ENCODE peak calls at places on chromosome 7, in nine cellular contexts. P is spleen, Z is AG04450, V is left ventricle myocardium inferior, O is uterus, U is pancreas, E is brain microvascular endothelial cell, T is bronchial epithelial cell, W is thoracic aorta. K is an unnamed sample. For H3K27me3, the result is how much of the 10 kb centered on the place peaks cover.

GRCh38 chr7:112938895-112939588 is 147.6 kb downstream of the GPR85 start:
- DNase-seq in T (no peak), E (peak), U (peak), W (no peak), V (peak), Z (no peak), O (peak), P (peak), K (no peak)

GRCh38 chr7:151250181-151251095 is 1.9 kb upstream of the SMARCD3 start:
- DNase-seq in T (no peak), O (no peak), E (no peak), P (no peak), W (no peak), U (no peak), Z (no peak), V (no peak), K (no peak)

GRCh38 chr7:94395141-94396041 is 696 bp downstream of the COL1A2 start:
- DNase-seq in Z (peak), P (no peak), V (no peak), E (peak), W (no peak), O (peak), T (peak), U (peak), K (peak)

GRCh38 chr7:130903358-130903974 is 169.5 kb upstream of the KLF14 start:
- DNase-seq in T (peak), V (no peak), W (no peak), E (peak), O (no peak), U (no peak), P (no peak), Z (peak), K (no peak)

GRCh38 chr7:108660465-108660864 is 90.8 kb downstream of the DNAJB9 start:
- DNase-seq in P (no peak), E (peak), Z (no peak), V (no peak), T (no peak), O (no peak), U (no peak), W (no peak), K (no peak)

GRCh38 chr7:36303202-36304098 is 86.2 kb upstream of the ANLN start:
- DNase-seq in V (peak), W (peak), U (peak), P (no peak), E (peak), O (peak), T (peak), Z (peak), K (no peak)

GRCh38 chr7:55013851-55014250 is 5.0 kb upstream of the EGFR start:
- DNase-seq in O (no peak), P (no peak), V (no peak), T (peak), W (no peak), Z (no peak), E (no peak), U (no peak), K (no peak)

GRCh38 chr7:27840314-27840713 is 100.4 kb downstream of the TAX1BP1 start:
- DNase-seq in V (no peak), U (no peak), E (no peak), T (no peak), P (no peak), Z (no peak), O (no peak), W (no peak), K (no peak)

GRCh38 chr7:42104694-42105093 is 132.3 kb downstream of the GLI3 start:
- DNase-seq in U (no peak), P (no peak), T (no peak), W (no peak), V (no peak), O (no peak), Z (no peak), E (no peak), K (no peak)

GRCh38 chr7:81331061-81332018 is 412.5 kb upstream of the SEMA3C start:
- DNase-seq in E (peak), U (no peak), W (no peak), Z (no peak), P (no peak), V (no peak), O (no peak), T (no peak), K (no peak)

GRCh38 chr7:37920305-37920618 is 178 bp upstream of the EPDR1 start:
- DNase-seq in V (no peak), W (no peak), E (no peak), U (no peak), T (peak), P (no peak), Z (no peak), O (no peak), K (no peak)

GRCh38 chr7:37923996-37924395 is 3.6 kb downstream of the EPDR1 start:
- DNase-seq in P (no peak), V (no peak), O (no peak), E (no peak), Z (no peak), T (no peak), U (no peak), W (no peak), K (no peak)

GRCh38 chr7:37920619-37921339 is at the start of gene EPDR1:
- DNase-seq in V (peak), W (no peak), O (peak), Z (no peak), T (no peak), P (peak), U (peak), E (peak), K (no peak)

GRCh38 chr7:37921876-37922275 is 1.4 kb downstream of the EPDR1 start:
- DNase-seq in U (no peak), T (no peak), E (no peak), Z (no peak), P (no peak), O (no peak), V (no peak), W (no peak), K (no peak)

GRCh38 chr7:37921340-37921805 is 933 bp downstream of the EPDR1 start:
- DNase-seq in T (no peak), V (peak), O (peak), U (no peak), W (no peak), Z (no peak), E (peak), P (no peak), K (no peak)
- TF ChIP-seq CTCF in T (no peak), V (no peak), O (peak), U (no peak), W (no peak), Z (no peak), E (peak), P (no peak), K (peak)

DNA sequence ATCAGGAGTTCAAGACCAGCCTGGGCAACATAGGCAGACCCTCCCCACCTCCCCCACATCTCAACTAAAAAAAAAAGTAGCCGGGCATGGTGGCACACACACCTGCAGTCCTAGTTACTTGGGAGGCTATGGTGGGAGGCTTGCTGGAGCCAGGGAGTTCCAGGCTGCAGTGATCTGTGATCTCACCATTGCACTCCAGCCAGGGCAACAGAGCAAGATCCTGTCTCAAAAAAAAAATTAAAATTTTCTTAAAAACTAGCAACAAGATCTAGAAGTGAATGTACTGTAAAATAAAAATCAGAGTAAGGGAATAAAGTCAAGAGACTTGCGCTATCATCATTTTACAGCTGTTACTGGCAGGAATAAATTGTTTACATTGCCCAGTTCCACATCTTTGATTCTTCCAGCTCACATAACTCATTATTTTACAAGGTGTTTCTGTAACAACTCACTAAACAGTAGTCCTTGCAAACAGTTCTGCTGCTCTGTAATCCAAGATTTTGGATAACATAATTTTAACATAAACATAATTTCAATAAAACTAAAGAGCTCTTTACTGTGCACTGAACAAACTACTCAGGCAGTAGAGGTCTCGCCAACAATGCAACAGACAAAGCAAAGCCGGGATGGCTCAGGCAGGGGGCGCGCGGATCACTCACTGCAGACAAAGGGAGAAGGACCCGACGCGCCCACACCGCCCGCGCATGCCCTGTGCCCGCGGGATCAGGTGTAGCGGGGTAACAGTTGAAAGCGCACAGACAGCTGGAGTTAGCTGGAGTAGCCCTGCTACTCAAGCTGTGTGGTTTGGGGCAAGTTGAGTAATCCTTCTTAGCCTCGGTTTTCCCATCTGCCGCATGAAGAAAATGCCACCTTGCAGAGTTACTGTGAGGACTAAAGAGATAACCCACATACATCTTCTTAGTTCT is 73.3 kb upstream of the NFE2L3 start:
- DNase-seq in T (peak), W (no peak), P (peak), V (peak), O (peak), U (peak), E (peak), Z (no peak), K (peak)
- H3K4me3 ChIP-seq in T (no peak), W (no peak), P (no peak), V (no peak), O (no peak), U (no peak), E (no peak), Z (no peak), K (no peak)

GRCh38 chr7:155529346-155529745 is 17.0 kb downstream of the CNPY1 start:
- DNase-seq in W (no peak), P (no peak), Z (no peak), T (no peak), V (no peak), O (no peak), E (no peak), U (no peak), K (no peak)

GRCh38 chr7:155527664-155528063 is 18.7 kb downstream of the CNPY1 start:
- DNase-seq in U (no peak), W (no peak), Z (no peak), E (no peak), O (no peak), T (no peak), V (no peak), P (no peak), K (no peak)

GRCh38 chr7:155523168-155523675 is 23.1 kb downstream of the CNPY1 start:
- DNase-seq in P (no peak), E (no peak), U (no peak), W (no peak), T (no peak), V (no peak), Z (no peak), O (no peak), K (no peak)

GRCh38 chr7:155524018-155524556 is 22.3 kb downstream of the CNPY1 start:
- DNase-seq in P (no peak), W (no peak), V (no peak), T (no peak), U (no peak), Z (no peak), O (no peak), E (no peak), K (no peak)

GRCh38 chr7:155526225-155526624 is 20.1 kb downstream of the CNPY1 start:
- DNase-seq in U (no peak), E (no peak), V (no peak), W (no peak), O (no peak), P (no peak), Z (no peak), T (no peak), K (no peak)
- H3K27me3 ChIP-seq in U (under half), E (under half), V (half or more), W (under half), O (under half), P (under half), Z (under half), T (under half), K (under half)

GRCh38 chr7:6558837-6559236 is 7.6 kb upstream of the GRID2IP start:
- DNase-seq in W (no peak), E (peak), U (no peak), Z (no peak), V (no peak), P (no peak), T (peak), O (no peak), K (no peak)
- TF ChIP-seq CTCF in W (no peak), E (peak), U (no peak), Z (peak), V (peak), P (peak), T (peak), O (no peak), K (peak)

DNA sequence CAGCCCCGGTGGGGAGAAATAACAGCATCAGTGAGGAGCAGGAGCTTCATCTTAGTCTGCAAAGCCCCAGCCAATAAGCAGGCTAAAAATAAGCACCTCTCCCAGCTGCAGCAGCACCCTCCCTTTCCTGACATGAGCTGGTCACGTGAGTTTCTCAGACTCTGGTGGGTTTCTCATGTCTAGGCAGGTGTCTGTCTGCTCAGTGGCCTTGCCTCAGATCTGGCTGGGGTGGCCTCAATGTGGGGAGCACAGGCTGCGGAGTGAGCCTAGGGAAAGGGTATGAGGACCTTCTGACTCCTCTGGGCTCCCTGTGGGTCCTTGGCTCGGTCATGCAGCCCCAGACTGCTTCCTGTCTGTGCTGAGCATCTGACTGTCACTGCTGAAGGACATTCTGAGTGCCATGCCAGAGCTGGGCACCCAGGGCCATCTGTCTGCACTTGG is 81.6 kb upstream of the LRRC4 start:
- DNase-seq in P (peak), E (no peak), V (no peak), U (no peak), T (no peak), O (no peak), W (no peak), Z (no peak), K (no peak)
- H3K4me3 ChIP-seq in P (no peak), E (no peak), V (no peak), U (no peak), T (no peak), O (no peak), W (no peak), Z (no peak), K (no peak)

GRCh38 chr7:106284516-106285050 is at the start of gene NAMPT:
- DNase-seq in P (no peak), V (peak), W (peak), T (no peak), O (peak), U (peak), E (no peak), Z (no peak), K (no peak)
- H3K27me3 ChIP-seq in P (under half), V (under half), W (under half), T (under half), O (under half), U (under half), E (under half), Z (under half), K (under half)

DNA sequence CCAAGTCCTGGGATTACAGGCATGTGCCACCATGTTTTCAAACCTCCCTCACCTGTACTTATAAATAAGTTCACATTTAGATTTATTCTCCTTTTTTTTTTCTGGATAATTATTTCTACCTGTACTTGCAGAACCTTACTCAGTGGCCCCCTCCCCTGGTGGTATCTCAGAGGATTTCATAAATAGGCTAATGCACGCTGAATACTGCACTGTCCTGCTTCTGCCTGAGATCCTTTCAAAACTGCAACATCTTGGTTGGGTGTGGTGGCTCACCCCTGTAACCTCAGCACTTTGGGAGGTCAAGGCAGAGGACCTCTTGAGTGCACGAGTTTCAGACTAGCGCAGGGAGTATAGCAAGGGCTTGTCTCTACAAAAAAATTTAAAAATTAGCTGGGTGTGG is 4.6 kb upstream of the BLVRA start:
- DNase-seq in V (no peak), E (no peak), P (no peak), T (no peak), Z (no peak), U (no peak), W (no peak), O (no peak), K (no peak)
- TF ChIP-seq CTCF in V (no peak), E (peak), P (no peak), T (no peak), Z (peak), U (no peak), W (no peak), O (no peak), K (no peak)

GRCh38 chr7:324011-324410 is 34.0 kb downstream of the FOXL3 start:
- DNase-seq in V (no peak), P (peak), U (no peak), E (no peak), O (no peak), W (no peak), T (no peak), Z (no peak), K (no peak)

GRCh38 chr7:322111-322671 is 32.2 kb downstream of the FOXL3 start:
- DNase-seq in T (peak), O (peak), Z (no peak), W (no peak), E (no peak), U (peak), P (peak), V (peak), K (no peak)

GRCh38 chr7:323410-323809 is 33.4 kb downstream of the FOXL3 start:
- DNase-seq in E (no peak), V (no peak), U (no peak), Z (no peak), T (no peak), P (peak), O (no peak), W (no peak), K (no peak)

GRCh38 chr7:320297-320696 is 30.3 kb downstream of the FOXL3 start:
- DNase-seq in P (peak), T (no peak), Z (no peak), U (no peak), O (no peak), E (no peak), V (no peak), W (no peak), K (no peak)

DNA sequence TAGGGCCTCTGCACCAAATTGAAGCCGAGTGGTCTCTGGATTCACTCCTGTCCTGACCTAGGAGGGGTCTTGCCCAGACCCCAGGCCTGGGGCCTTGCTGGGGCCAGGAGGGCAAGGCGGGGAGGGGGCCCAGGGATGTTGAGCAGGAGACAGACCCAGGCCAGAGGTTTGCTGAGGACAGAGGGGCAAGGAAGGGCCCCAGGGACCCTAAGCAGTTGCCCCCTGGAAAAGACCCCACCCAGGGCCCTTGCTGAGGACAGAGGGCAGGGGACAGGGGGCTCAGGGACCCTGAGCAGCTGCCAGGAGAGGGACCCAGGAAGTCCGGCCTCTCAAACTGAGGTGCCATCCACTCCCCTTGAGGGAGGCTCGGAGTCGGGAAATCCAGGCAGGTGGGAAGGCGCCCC is 32.7 kb downstream of the FOXL3 start:
- DNase-seq in U (no peak), P (no peak), T (no peak), V (no peak), W (no peak), E (no peak), Z (no peak), O (no peak), K (no peak)
- H3K4me3 ChIP-seq in U (no peak), P (no peak), T (no peak), V (no peak), W (no peak), E (no peak), Z (no peak), O (no peak), K (no peak)

K was measured in kidney epithelial cell.